ENCODE peak calls at places on chromosome 19, in ten cellular contexts. R is A549, C is spleen, A is heart left ventricle, T is stomach, P is tibial nerve, E is breast epithelium, Y is uterus, N is suprapubic skin, Q is Peyer's patch. X is an unnamed sample.

GRCh38 chr19:14540741-14541525 is 11.5 kb downstream of the TECR start:
- DNase-seq in R (no peak), C (no peak), A (no peak), T (no peak), P (no peak), E (no peak), Y (no peak), N (no peak), Q (no peak), X (no peak)

GRCh38 chr19:18202759-18203407 is 959 bp downstream of the RAB3A start:
- DNase-seq in R (no peak), C (peak; percentile 89), A (no peak), T (no peak), P (no peak), E (no peak), Y (peak; percentile 46), N (no peak), Q (no peak), X (peak; percentile 36)

GRCh38 chr19:54608205-54608604 is 14.8 kb downstream of the LILRA1 start:
- DNase-seq in R (no peak), C (no peak), A (no peak), T (no peak), P (no peak), E (no peak), Y (no peak), N (no peak), Q (no peak), X (no peak)

GRCh38 chr19:5695649-5696195 is 5.6 kb downstream of the RPL36 start:
- DNase-seq in R (no peak), C (peak; percentile 74), A (no peak), T (no peak), P (no peak), E (no peak), Y (no peak), N (no peak), Q (no peak), X (no peak)

GRCh38 chr19:14475251-14476073 is at the start of gene PTGER1:
- DNase-seq in R (peak; percentile 41), C (no peak), A (no peak), T (no peak), P (no peak), E (no peak), Y (no peak), N (no peak), Q (no peak), X (no peak)

GRCh38 chr19:32322541-32322940 is 22.9 kb upstream of the ZNF507 start:
- DNase-seq in R (peak; percentile 25), C (no peak), A (no peak), T (no peak), P (no peak), E (no peak), Y (no peak), N (no peak), Q (peak; percentile 79), X (no peak)

GRCh38 chr19:6069268-6069771 is 41.0 kb downstream of the RFX2 start:
- DNase-seq in R (no peak), C (no peak), A (peak; percentile 9), T (no peak), P (no peak), E (no peak), Y (no peak), N (no peak), Q (no peak), X (no peak)

GRCh38 chr19:48413879-48414623 is 20.6 kb downstream of the GRIN2D start:
- DNase-seq in R (peak; percentile 76), C (no peak), A (no peak), T (no peak), P (no peak), E (no peak), Y (no peak), N (no peak), Q (no peak), X (peak; percentile 38)

GRCh38 chr19:22257381-22257780 is 28.9 kb upstream of the ZNF729 start:
- DNase-seq in R (no peak), C (no peak), A (no peak), T (no peak), P (no peak), E (no peak), Y (no peak), N (no peak), Q (no peak), X (no peak)

GRCh38 chr19:17333611-17334413 is 843 bp downstream of the ANO8 start:
- DNase-seq in R (peak; percentile 67), C (peak; percentile 85), A (no peak), T (peak; percentile 64), P (no peak), E (no peak), Y (no peak), N (no peak), Q (no peak), X (no peak)

GRCh38 chr19:19111138-19111835 is 27.0 kb downstream of the TMEM161A start:
- DNase-seq in R (no peak), C (no peak), A (no peak), T (no peak), P (no peak), E (no peak), Y (no peak), N (no peak), Q (no peak), X (no peak)

GRCh38 chr19:4971424-4971793 is 2.5 kb downstream of the KDM4B start:
- DNase-seq in R (no peak), C (peak; percentile 88), A (no peak), T (peak; percentile 38), P (no peak), E (no peak), Y (no peak), N (no peak), Q (peak; percentile 71), X (peak; percentile 67)

GRCh38 chr19:54133312-54133956 is 4.1 kb upstream of the CNOT3 start:
- DNase-seq in R (peak; percentile 89), C (no peak), A (no peak), T (no peak), P (no peak), E (no peak), Y (no peak), N (no peak), Q (no peak), X (no peak)

GRCh38 chr19:1533510-1534150 is 9.8 kb downstream of the PLK5 start:
- DNase-seq in R (no peak), C (no peak), A (no peak), T (no peak), P (no peak), E (no peak), Y (no peak), N (no peak), Q (no peak), X (no peak)

GRCh38 chr19:54791476-54791875 is 11.9 kb upstream of the KIR2DL4 start:
- DNase-seq in R (no peak), C (no peak), A (no peak), T (no peak), P (no peak), E (no peak), Y (no peak), N (no peak), Q (no peak), X (no peak)

GRCh38 chr19:13083008-13083404 is 19.7 kb downstream of the LYL1 start:
- DNase-seq in R (no peak), C (no peak), A (no peak), T (no peak), P (no peak), E (no peak), Y (no peak), N (no peak), Q (no peak), X (no peak)

GRCh38 chr19:13079542-13079986 is 23.1 kb downstream of the LYL1 start:
- DNase-seq in R (no peak), C (no peak), A (peak; percentile 66), T (peak; percentile 77), P (no peak), E (no peak), Y (peak; percentile 83), N (no peak), Q (peak; percentile 81), X (peak; percentile 57)

GRCh38 chr19:13083627-13084026 is 19.0 kb downstream of the LYL1 start:
- DNase-seq in R (no peak), C (no peak), A (no peak), T (no peak), P (no peak), E (no peak), Y (no peak), N (no peak), Q (no peak), X (no peak)

GRCh38 chr19:13085673-13086072 is 17.0 kb downstream of the LYL1 start:
- DNase-seq in R (no peak), C (no peak), A (no peak), T (no peak), P (no peak), E (no peak), Y (no peak), N (no peak), Q (no peak), X (peak; percentile 81)

GRCh38 chr19:13082192-13083007 is 20.3 kb downstream of the LYL1 start:
- DNase-seq in R (peak; percentile 58), C (no peak), A (no peak), T (no peak), P (peak; percentile 46), E (no peak), Y (peak; percentile 71), N (no peak), Q (no peak), X (no peak)
- TF ChIP-seq POLR2A in R (no peak), C (no peak), A (no peak), T (no peak), P (no peak), E (no peak), Y (no peak), N (no peak), Q (no peak), X (no peak)

DNA sequence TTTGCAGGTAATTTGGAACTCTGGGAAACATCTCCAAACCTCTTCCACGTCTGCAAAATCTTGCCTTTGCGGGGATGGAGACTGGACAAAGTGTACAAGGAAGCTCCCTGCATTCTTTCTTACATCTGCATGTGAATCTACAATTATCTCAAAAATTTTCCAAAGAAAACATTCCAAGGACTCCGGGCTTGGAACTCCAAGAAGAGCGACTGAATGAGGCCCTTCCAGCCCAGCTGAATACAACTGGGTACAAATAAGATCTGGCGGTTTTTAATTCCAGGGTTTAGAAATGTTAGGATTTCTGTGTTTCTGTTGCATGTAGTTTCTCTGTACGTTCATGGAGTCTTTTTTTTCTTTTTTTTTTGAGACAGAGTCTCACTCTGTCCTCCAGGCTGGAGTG is 28.5 kb downstream of the EXOC3L2 start:
- DNase-seq in R (no peak), C (no peak), A (no peak), T (no peak), P (no peak), E (no peak), Y (no peak), N (no peak), Q (no peak), X (no peak)
- H3K4me1 ChIP-seq in R (no peaks in the 10 kb centered on the region), C (peaks cover 10% of the 10 kb centered on the region), A (peaks cover 4% of the 10 kb centered on the region), T (peaks cover 21% of the 10 kb centered on the region), P (no peaks in the 10 kb centered on the region), E (no peaks in the 10 kb centered on the region), Y (no peaks in the 10 kb centered on the region), N (peaks cover 31% of the 10 kb centered on the region), Q (no peaks in the 10 kb centered on the region), X (peaks cover 7% of the 10 kb centered on the region)

GRCh38 chr19:9768175-9769112 is at the start of gene ZNF846:
- DNase-seq in R (peak; percentile 96), C (peak; percentile 99), A (peak; percentile 93), T (peak; percentile 96), P (peak; percentile 81), E (peak; percentile 94), Y (peak; percentile 92), N (peak; percentile 93), Q (peak; percentile 95), X (peak; percentile 96)
- TF ChIP-seq POLR2A in R (peak; percentile 48), C (peak; percentile 43), A (peak; percentile 62), T (no peak), P (peak; percentile 50), E (peak; percentile 19), Y (peak; percentile 71), N (no peak), Q (peak; percentile 83), X (no peak)

GRCh38 chr19:47096721-47097120 is 16.9 kb downstream of the ZC3H4 start:
- DNase-seq in R (no peak), C (no peak), A (no peak), T (peak; percentile 35), P (no peak), E (no peak), Y (no peak), N (no peak), Q (peak; percentile 70), X (peak; percentile 34)
- H3K4me1 ChIP-seq in R (peaks cover 26% of the 10 kb centered on the region), C (peaks cover 46% of the 10 kb centered on the region), A (peaks cover 30% of the 10 kb centered on the region), T (peaks cover 58% of the 10 kb centered on the region), P (peaks cover 57% of the 10 kb centered on the region), E (peaks cover 6% of the 10 kb centered on the region), Y (no peaks in the 10 kb centered on the region), N (peaks cover 56% of the 10 kb centered on the region), Q (peaks cover 23% of the 10 kb centered on the region), X (peaks cover 76% of the 10 kb centered on the region)

X was measured in thyroid gland.